ENCODE peak calls at places on chromosomes 13 and 19, in four cellular contexts. G is H1, X is AG04450, Y is cardiac muscle cell. R is an unnamed sample.

GRCh38 chr19:15304140-15304705 is 28.1 kb downstream of the BRD4 start:
- DNase-seq in Y (no peak), G (no peak), X (no peak), R (peak; percentile 63)

GRCh38 chr19:22545751-22546150 is 88.4 kb upstream of the ZNF492 start:
- DNase-seq in G (no peak), Y (peak; percentile 1), X (no peak), R (peak; percentile 4)

GRCh38 chr13:110168999-110169933 is 137.7 kb downstream of the COL4A1 start:
- DNase-seq in Y (peak; percentile 21), X (no peak), G (no peak), R (no peak)

GRCh38 chr13:108927615-108928014 is 298.2 kb downstream of the MYO16 start:
- DNase-seq in G (no peak), X (no peak), Y (no peak), R (no peak)

GRCh38 chr19:35560677-35561076 is 2.8 kb downstream of the ATP4A start:
- DNase-seq in X (no peak), G (no peak), Y (no peak), R (no peak)

GRCh38 chr13:113787694-113788093 is 28.7 kb downstream of the TMEM255B start:
- DNase-seq in G (no peak), Y (no peak), X (no peak), R (no peak)

GRCh38 chr13:97977982-97978381 is 24.5 kb downstream of the IPO5 start:
- DNase-seq in Y (no peak), G (no peak), X (no peak), R (no peak)

GRCh38 chr13:101875717-101876393 is 423.4 kb downstream of the ITGBL1 start:
- DNase-seq in Y (peak; percentile 3), G (no peak), X (peak; percentile 0), R (peak; percentile 54)

GRCh38 chr19:49450405-49450804 is 1.2 kb downstream of the PIH1D1 start:
- DNase-seq in X (no peak), G (no peak), Y (no peak), R (no peak)

GRCh38 chr13:91620670-91621141 is 222.3 kb downstream of the GPC5 start:
- DNase-seq in Y (no peak), X (no peak), G (no peak), R (no peak)

GRCh38 chr13:33676045-33676699 is 141.8 kb upstream of the RFC3 start:
- DNase-seq in G (no peak), X (no peak), Y (peak; percentile 41), R (peak; percentile 50)
- H3K4me3 ChIP-seq in G (no peak overlapping the region), X (peak overlapping the region; percentile 45), Y (no peak overlapping the region), R (peak overlapping the region; percentile 67)

DNA sequence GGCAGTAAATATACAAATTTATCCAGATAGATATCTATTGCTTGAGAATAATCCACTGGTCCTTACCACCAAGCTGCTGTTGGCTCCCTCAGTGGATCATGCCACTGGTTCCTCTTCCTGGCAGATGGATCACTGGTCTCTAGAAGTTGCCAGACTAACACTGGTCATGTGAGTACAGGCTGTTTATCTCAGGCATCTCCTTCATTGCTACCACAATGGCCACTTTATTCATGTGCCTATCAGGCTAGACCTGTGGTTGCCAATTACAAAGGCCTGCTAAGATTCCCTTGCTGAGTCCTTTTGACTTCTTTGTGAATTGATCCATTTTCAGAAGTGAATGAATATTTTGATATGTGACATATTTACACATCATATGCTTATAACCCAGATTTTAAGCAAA is 1659.5 kb upstream of the PCDH20 start:
- DNase-seq in X (no peak), G (no peak), Y (no peak), R (no peak)
- TF ChIP-seq CTCF in X (no peak), G (no peak), Y (no peak), R (no peak)

GRCh38 chr19:41990615-41991014 is 3.4 kb downstream of the ATP1A3 start:
- DNase-seq in X (no peak), Y (no peak), G (no peak), R (no peak)
- H3K4me3 ChIP-seq in X (no peak overlapping the region), Y (no peak overlapping the region), G (no peak overlapping the region), R (no peak overlapping the region)

GRCh38 chr13:70622785-70623184 is 514.5 kb upstream of the KLHL1 start:
- DNase-seq in G (no peak), Y (no peak), X (no peak), R (no peak)

GRCh38 chr13:70623260-70623659 is 515.0 kb upstream of the KLHL1 start:
- DNase-seq in Y (peak; percentile 21), G (no peak), X (no peak), R (peak; percentile 4)
- TF ChIP-seq CTCF in Y (peak; percentile 32), G (no peak), X (peak; percentile 30), R (no peak)

GRCh38 chr19:3370728-3371591 is 4.6 kb downstream of the NFIC start:
- DNase-seq in G (no peak), Y (no peak), X (no peak), R (no peak)
- H3K4me3 ChIP-seq in G (no peak overlapping the region), Y (no peak overlapping the region), X (peak overlapping the region; percentile 22), R (peak overlapping the region; percentile 82)

DNA sequence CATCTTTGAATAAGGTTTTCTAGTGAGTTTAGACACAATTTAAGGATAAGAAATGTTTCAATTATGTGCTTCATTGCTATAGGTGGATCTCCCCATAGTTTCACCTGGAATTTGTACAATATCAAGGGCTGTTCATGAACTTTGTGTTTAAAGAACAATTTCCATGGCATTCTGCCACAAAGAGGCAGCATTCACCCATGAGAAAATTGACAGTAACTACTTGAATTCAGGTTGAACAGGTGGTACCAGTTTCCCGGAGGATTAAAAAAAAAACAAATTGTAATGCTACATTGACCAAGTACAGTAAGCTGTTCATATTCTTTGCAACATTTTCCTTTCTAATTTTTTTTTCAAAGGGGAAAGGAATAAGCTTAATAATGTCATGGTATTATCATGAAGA is 9.1 kb downstream of the SLITRK5 start:
- DNase-seq in Y (no peak), X (no peak), G (no peak), R (no peak)
- TF ChIP-seq CTCF in Y (no peak), X (no peak), G (no peak), R (no peak)

GRCh38 chr13:79317856-79318255 is 88.2 kb downstream of the RBM26 start:
- DNase-seq in G (no peak), X (no peak), Y (no peak), R (no peak)
- H3K4me3 ChIP-seq in G (no peak overlapping the region), X (no peak overlapping the region), Y (no peak overlapping the region), R (no peak overlapping the region)

R was measured in foreskin fibroblast.